ENCODE peak calls at places on chromosomes 7 and 10, in six cellular contexts. One of them, this sample, is unnamed.

GRCh38 chr7:110418651-110419270 is 672.2 kb upstream of the LRRN3 start:
- DNase-seq in M059J: no peak
- DNase-seq in posterior vena cava: no peak
- DNase-seq in CD8-positive, alpha-beta memory T cell: no peak
- DNase-seq in effector CD4-positive, alpha-beta T cell: no peak
- DNase-seq in cardiac fibroblast: no peak
- DNase-seq in this sample: no peak

GRCh38 chr7:46257766-46258448 is 336.8 kb upstream of the IGFBP3 start:
- DNase-seq in M059J: peak
- DNase-seq in posterior vena cava: no peak
- DNase-seq in CD8-positive, alpha-beta memory T cell: no peak
- DNase-seq in effector CD4-positive, alpha-beta T cell: no peak
- DNase-seq in cardiac fibroblast: peak
- DNase-seq in this sample: no peak

GRCh38 chr7:36153571-36154097 is 580 bp downstream of the EEPD1 start:
- DNase-seq in M059J: peak
- DNase-seq in posterior vena cava: peak
- DNase-seq in CD8-positive, alpha-beta memory T cell: peak
- DNase-seq in effector CD4-positive, alpha-beta T cell: no peak
- DNase-seq in cardiac fibroblast: no peak
- DNase-seq in this sample: no peak

GRCh38 chr7:69564454-69565417 is 33.5 kb upstream of the AUTS2 start:
- DNase-seq in M059J: peak
- DNase-seq in posterior vena cava: no peak
- DNase-seq in CD8-positive, alpha-beta memory T cell: no peak
- DNase-seq in effector CD4-positive, alpha-beta T cell: no peak
- DNase-seq in cardiac fibroblast: peak
- DNase-seq in this sample: no peak

GRCh38 chr7:44646176-44646920 is 39.9 kb downstream of the OGDH start:
- DNase-seq in M059J: no peak
- DNase-seq in posterior vena cava: no peak
- DNase-seq in CD8-positive, alpha-beta memory T cell: no peak
- DNase-seq in effector CD4-positive, alpha-beta T cell: no peak
- DNase-seq in cardiac fibroblast: no peak
- DNase-seq in this sample: no peak

GRCh38 chr7:24763303-24763901 is 6.1 kb upstream of the GSDME start:
- DNase-seq in M059J: no peak
- DNase-seq in posterior vena cava: no peak
- DNase-seq in CD8-positive, alpha-beta memory T cell: no peak
- DNase-seq in effector CD4-positive, alpha-beta T cell: no peak
- DNase-seq in cardiac fibroblast: no peak
- DNase-seq in this sample: no peak

GRCh38 chr10:122499491-122499941 is 38.2 kb downstream of the HTRA1 start:
- DNase-seq in M059J: no peak
- DNase-seq in posterior vena cava: peak
- DNase-seq in CD8-positive, alpha-beta memory T cell: no peak
- DNase-seq in effector CD4-positive, alpha-beta T cell: no peak
- DNase-seq in cardiac fibroblast: peak
- DNase-seq in this sample: no peak

GRCh38 chr7:55043691-55044090 is 24.9 kb downstream of the EGFR start:
- DNase-seq in M059J: no peak
- DNase-seq in posterior vena cava: no peak
- DNase-seq in CD8-positive, alpha-beta memory T cell: no peak
- DNase-seq in effector CD4-positive, alpha-beta T cell: no peak
- DNase-seq in cardiac fibroblast: no peak
- DNase-seq in this sample: no peak

GRCh38 chr10:29865700-29866355 is 193.6 kb downstream of the JCAD start:
- DNase-seq in M059J: no peak
- DNase-seq in posterior vena cava: no peak
- DNase-seq in CD8-positive, alpha-beta memory T cell: no peak
- DNase-seq in effector CD4-positive, alpha-beta T cell: no peak
- DNase-seq in cardiac fibroblast: no peak
- DNase-seq in this sample: no peak

GRCh38 chr7:44045226-44046014 is 918 bp downstream of the DBNL start:
- DNase-seq in M059J: peak
- DNase-seq in posterior vena cava: peak
- DNase-seq in CD8-positive, alpha-beta memory T cell: peak
- DNase-seq in effector CD4-positive, alpha-beta T cell: no peak
- DNase-seq in cardiac fibroblast: no peak
- DNase-seq in this sample: peak

GRCh38 chr10:62231371-62231770 is 37.3 kb downstream of the RTKN2 start:
- DNase-seq in M059J: peak
- DNase-seq in posterior vena cava: no peak
- DNase-seq in CD8-positive, alpha-beta memory T cell: no peak
- DNase-seq in effector CD4-positive, alpha-beta T cell: no peak
- DNase-seq in cardiac fibroblast: peak
- DNase-seq in this sample: no peak

GRCh38 chr7:74029094-74029785 is 1.3 kb downstream of the ELN start:
- DNase-seq in M059J: no peak
- DNase-seq in posterior vena cava: peak
- DNase-seq in CD8-positive, alpha-beta memory T cell: no peak
- DNase-seq in effector CD4-positive, alpha-beta T cell: no peak
- DNase-seq in cardiac fibroblast: no peak
- DNase-seq in this sample: no peak

GRCh38 chr10:114492351-114493037 is 88.2 kb upstream of the AFAP1L2 start:
- DNase-seq in M059J: peak
- DNase-seq in posterior vena cava: no peak
- DNase-seq in CD8-positive, alpha-beta memory T cell: no peak
- DNase-seq in effector CD4-positive, alpha-beta T cell: no peak
- DNase-seq in cardiac fibroblast: peak
- DNase-seq in this sample: no peak

GRCh38 chr10:38054361-38054797 is 39.8 kb upstream of the ZNF37A start:
- DNase-seq in M059J: peak
- DNase-seq in posterior vena cava: no peak
- DNase-seq in CD8-positive, alpha-beta memory T cell: no peak
- DNase-seq in effector CD4-positive, alpha-beta T cell: no peak
- DNase-seq in cardiac fibroblast: peak
- DNase-seq in this sample: no peak